ENCODE peak calls at places on chromosome 7, in six cellular contexts. R is stimulated activated CD4-positive, alpha-beta T cell treated with anti-CD3 and anti-CD28 coated beads, Interleukin-1b, Interleukin-23, amount 100 ng/mL, for 24 hours; S is AG04450; X is activated T-cell treated with anti-CD3 and anti-CD28 coated beads, Interleukin-2, amount 50 U/mL, for 24 hours; U is pons; K is H1. M is an unnamed sample.

GRCh38 chr7:41930538-41931262 is 227.8 kb upstream of the INHBA start:
- DNase-seq in S (no peak), X (no peak), U (no peak), R (no peak), K (no peak), M (peak)

GRCh38 chr7:47809387-47809786 is 138.9 kb downstream of the PKD1L1 start:
- DNase-seq in X (no peak), K (no peak), S (no peak), R (no peak), U (no peak), M (no peak)

GRCh38 chr7:133230591-133231194 is 22.2 kb upstream of the EXOC4 start:
- DNase-seq in K (no peak), X (no peak), S (peak), U (peak), R (peak), M (peak)

GRCh38 chr7:64888561-64888900 is 14.5 kb upstream of the ZNF273 start:
- DNase-seq in K (no peak), X (peak), S (no peak), R (no peak), U (no peak), M (no peak)

GRCh38 chr7:113125728-113126127 is 7.4 kb upstream of the SMIM30 start:
- DNase-seq in R (no peak), K (no peak), S (no peak), U (no peak), X (no peak), M (no peak)

GRCh38 chr7:118169146-118169545 is 14.8 kb upstream of the LSM8 start:
- DNase-seq in S (no peak), K (no peak), U (no peak), R (no peak), X (no peak), M (peak)

GRCh38 chr7:132836746-132837145 is 245.1 kb downstream of the CHCHD3 start:
- DNase-seq in K (no peak), S (no peak), X (no peak), R (no peak), U (no peak), M (peak)

GRCh38 chr7:110358028-110358427 is 732.9 kb upstream of the LRRN3 start:
- DNase-seq in X (no peak), U (no peak), R (no peak), S (peak), K (no peak), M (peak)

GRCh38 chr7:151705744-151706567 is 171.0 kb downstream of the PRKAG2 start:
- DNase-seq in U (peak), R (no peak), K (no peak), X (no peak), S (no peak), M (peak)

GRCh38 chr7:44491229-44491628 is 771 bp upstream of the NUDCD3 start:
- DNase-seq in R (no peak), X (no peak), K (no peak), U (no peak), S (no peak), M (no peak)

GRCh38 chr7:12207046-12207445 is 4.0 kb upstream of the TMEM106B start:
- DNase-seq in X (no peak), K (no peak), S (no peak), U (no peak), R (no peak), M (no peak)

GRCh38 chr7:130350945-130351663 is 6.5 kb downstream of the CPA5 start:
- DNase-seq in S (no peak), R (no peak), U (no peak), X (no peak), K (no peak), M (no peak)

GRCh38 chr7:45407730-45408406 is 166.3 kb upstream of the ADCY1 start:
- DNase-seq in R (no peak), X (no peak), U (no peak), S (no peak), K (peak), M (no peak)

GRCh38 chr7:1697499-1698125 is 27.5 kb downstream of the ELFN1 start:
- DNase-seq in K (no peak), X (peak), S (no peak), U (no peak), R (no peak), M (no peak)

GRCh38 chr7:1394371-1394770 is 64.9 kb downstream of the MICALL2 start:
- DNase-seq in X (no peak), R (no peak), U (no peak), K (no peak), S (no peak), M (no peak)

GRCh38 chr7:157612664-157613561 is 276.1 kb downstream of the DNAJB6 start:
- DNase-seq in R (no peak), K (no peak), U (no peak), S (no peak), X (peak), M (no peak)

GRCh38 chr7:122010116-122010515 is 133.9 kb downstream of the AASS start:
- DNase-seq in S (no peak), K (no peak), X (no peak), U (no peak), R (no peak), M (no peak)

GRCh38 chr7:157601530-157601929 is 264.7 kb downstream of the DNAJB6 start:
- DNase-seq in X (no peak), S (no peak), K (no peak), U (peak), R (no peak), M (no peak)

GRCh38 chr7:101235050-101235449 is 2.6 kb downstream of the CLDN15 start:
- DNase-seq in X (no peak), U (no peak), R (no peak), K (no peak), S (no peak), M (no peak)

GRCh38 chr7:128041203-128041602 is 10.0 kb upstream of the LRRC4 start:
- DNase-seq in S (peak), R (no peak), K (no peak), U (peak), X (no peak), M (peak)

M was measured in LHCN-M2.